ENCODE peak calls at places on chromosomes 4 and X, in five cellular contexts. I is Peyer's patch, R is SK-N-SH, D is MM.1S, L is mucosa of descending colon. B is an unnamed sample.

GRCh38 chr4:38109896-38110295 is 149.7 kb downstream of the PTTG2 start:
- DNase-seq in I (no peak), R (no peak), D (no peak), L (no peak), B (no peak)

GRCh38 chrX:39301041-39301440 is 499.8 kb downstream of the MID1IP1 start:
- DNase-seq in I (no peak), R (no peak), D (no peak), L (no peak), B (no peak)

GRCh38 chrX:80430826-80431501 is 10.7 kb downstream of the TENT5D start:
- DNase-seq in I (no peak), R (peak), D (peak), L (no peak), B (no peak)

GRCh38 chr4:149638073-149638472 is 177.6 kb downstream of the IQCM start:
- DNase-seq in I (no peak), R (no peak), D (no peak), L (no peak), B (no peak)

GRCh38 chrX:109299091-109299490 is 182.8 kb downstream of the GUCY2F start:
- DNase-seq in I (no peak), R (no peak), D (no peak), L (no peak), B (no peak)

GRCh38 chrX:118521435-118521834 is 25.8 kb downstream of the DOCK11 start:
- DNase-seq in I (no peak), R (no peak), D (no peak), L (no peak), B (no peak)

GRCh38 chrX:13662537-13662841 is 9.5 kb downstream of the TCEANC start:
- DNase-seq in I (no peak), R (no peak), D (no peak), L (no peak), B (no peak)

GRCh38 chr4:102578819-102579218 is 77.7 kb downstream of the NFKB1 start:
- DNase-seq in I (no peak), R (no peak), D (no peak), L (no peak), B (no peak)

GRCh38 chr4:27635936-27636913 is 775.6 kb downstream of the STIM2 start:
- DNase-seq in I (no peak), R (no peak), D (peak), L (no peak), B (no peak)

GRCh38 chrX:136975642-136976518 is 57.9 kb downstream of the GPR101 start:
- DNase-seq in I (no peak), R (no peak), D (no peak), L (no peak), B (no peak)

GRCh38 chr4:108094131-108094530 is 74.6 kb downstream of the LEF1 start:
- DNase-seq in I (no peak), R (no peak), D (no peak), L (no peak), B (no peak)

GRCh38 chr4:67885727-67886126 is 1.9 kb upstream of the TMPRSS11D start:
- DNase-seq in I (no peak), R (no peak), D (no peak), L (no peak), B (no peak)

GRCh38 chr4:141275834-141276233 is 55.1 kb downstream of the ZNF330 start:
- DNase-seq in I (no peak), R (no peak), D (no peak), L (no peak), B (no peak)

GRCh38 chrX:3548743-3549441 is 164.6 kb downstream of the PRKX start:
- DNase-seq in I (no peak), R (peak), D (no peak), L (no peak), B (no peak)

GRCh38 chr4:157444014-157444413 is 223.5 kb downstream of the GRIA2 start:
- DNase-seq in I (no peak), R (no peak), D (no peak), L (no peak), B (no peak)

GRCh38 chr4:127545271-127545670 is 87.5 kb upstream of the INTU start:
- DNase-seq in I (no peak), R (no peak), D (no peak), L (no peak), B (no peak)

DNA sequence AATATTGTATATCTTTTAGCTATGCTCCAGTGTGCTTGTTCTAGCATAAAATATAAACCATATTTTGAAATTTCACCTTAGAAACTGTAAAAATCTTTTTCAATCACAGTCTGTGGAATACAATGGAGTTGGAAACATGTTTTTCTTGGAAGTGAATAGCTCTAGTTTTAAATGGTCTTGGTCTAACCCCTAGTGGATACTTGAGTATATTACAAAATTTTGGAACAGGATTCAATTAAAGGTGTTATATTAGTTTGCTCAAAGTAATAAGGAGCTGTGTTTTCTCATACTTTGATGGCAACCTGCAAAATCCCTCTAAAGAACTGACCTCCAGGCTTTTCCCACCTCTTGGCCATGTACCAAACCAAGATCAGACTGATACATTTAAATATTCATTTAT is 48.2 kb downstream of the STK26 start:
- DNase-seq in I (no peak), R (peak), D (no peak), L (no peak), B (no peak)
- TF ChIP-seq CTCF in I (no peak), R (peak), D (peak), L (no peak), B (no peak)

GRCh38 chrX:152601848-152602616 is 35.7 kb upstream of the GABRQ start:
- DNase-seq in I (no peak), R (peak), D (no peak), L (no peak), B (no peak)
- TF ChIP-seq CTCF in I (no peak), R (peak), D (no peak), L (no peak), B (no peak)

GRCh38 chrX:131059231-131059630 is 1.1 kb downstream of the ARHGAP36 start:
- DNase-seq in I (no peak), R (no peak), D (no peak), L (no peak), B (no peak)

GRCh38 chrX:131060147-131060546 is 2.0 kb downstream of the ARHGAP36 start:
- DNase-seq in I (no peak), R (no peak), D (no peak), L (no peak), B (no peak)

GRCh38 chrX:131066237-131066636 is 8.1 kb downstream of the ARHGAP36 start:
- DNase-seq in I (no peak), R (no peak), D (no peak), L (no peak), B (no peak)

GRCh38 chrX:131067216-131067615 is 9.1 kb downstream of the ARHGAP36 start:
- DNase-seq in I (no peak), R (no peak), D (no peak), L (no peak), B (no peak)

GRCh38 chrX:131063613-131064012 is 5.5 kb downstream of the ARHGAP36 start:
- DNase-seq in I (no peak), R (peak), D (no peak), L (no peak), B (no peak)
- TF ChIP-seq CTCF in I (no peak), R (peak), D (no peak), L (no peak), B (no peak)

GRCh38 chr4:13599159-13599558 is 28.4 kb downstream of the BOD1L1 start:
- DNase-seq in I (no peak), R (peak), D (no peak), L (no peak), B (no peak)
- TF ChIP-seq CTCF in I (no peak), R (peak), D (peak), L (no peak), B (no peak)

GRCh38 chr4:23332266-23332665 is 557.6 kb downstream of the PPARGC1A start:
- DNase-seq in I (no peak), R (no peak), D (no peak), L (no peak), B (no peak)

GRCh38 chr4:23337292-23337691 is 552.6 kb downstream of the PPARGC1A start:
- DNase-seq in I (no peak), R (no peak), D (peak), L (no peak), B (no peak)

GRCh38 chr4:23333556-23333945 is 556.3 kb downstream of the PPARGC1A start:
- DNase-seq in I (no peak), R (no peak), D (no peak), L (no peak), B (no peak)

GRCh38 chr4:23333946-23334878 is 555.6 kb downstream of the PPARGC1A start:
- DNase-seq in I (no peak), R (no peak), D (peak), L (no peak), B (no peak)
- TF ChIP-seq CTCF in I (peak), R (no peak), D (peak), L (no peak), B (no peak)

GRCh38 chr4:99117876-99118693 is 26.0 kb downstream of the ADH4 start:
- DNase-seq in I (no peak), R (peak), D (peak), L (no peak), B (no peak)
- TF ChIP-seq CTCF in I (no peak), R (peak), D (peak), L (no peak), B (no peak)

DNA sequence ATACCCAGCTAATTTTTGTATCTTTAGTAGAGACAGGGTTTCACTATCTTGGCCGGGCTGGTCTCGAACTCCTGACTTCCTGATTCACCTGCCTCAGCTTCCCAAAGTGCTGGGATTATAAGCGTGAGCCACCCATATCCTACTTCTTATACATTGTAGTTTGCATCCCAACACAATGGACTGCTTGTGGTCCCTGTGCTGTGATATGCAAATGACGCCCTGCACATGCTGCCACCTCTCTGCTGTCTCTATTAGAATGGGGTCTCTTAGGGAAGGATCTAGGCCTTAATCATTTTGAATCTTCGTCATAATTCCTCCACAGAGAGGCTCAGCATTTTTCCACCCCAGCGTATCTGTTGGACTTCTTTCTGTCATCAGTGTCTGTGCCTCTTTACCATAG is 595.9 kb downstream of the ADGRL3 start:
- DNase-seq in I (no peak), R (no peak), D (no peak), L (no peak), B (no peak)
- TF ChIP-seq CTCF in I (no peak), R (no peak), D (no peak), L (no peak), B (no peak)